ENCODE peak calls at places on chromosomes 3 and 15, in seven cellular contexts. M is colonic mucosa, X is Panc1, W is AG04450, I is AG09309, P is NB4, N is astrocyte of the spinal cord. V is an unnamed sample.

GRCh38 chr3:87305517-87305916 is 29.1 kb upstream of the POU1F1 start:
- DNase-seq in M (no peak), X (no peak), W (no peak), I (no peak), P (no peak), N (no peak), V (no peak)

GRCh38 chr3:31028766-31029165 is 134.3 kb upstream of the GADL1 start:
- DNase-seq in M (no peak), X (no peak), W (no peak), I (no peak), P (no peak), N (no peak), V (no peak)

GRCh38 chr15:58221591-58222241 is 83.5 kb downstream of the AQP9 start:
- DNase-seq in M (peak), X (no peak), W (no peak), I (no peak), P (peak), N (no peak), V (peak)

GRCh38 chr3:16373270-16373785 is 108.3 kb downstream of the OXNAD1 start:
- DNase-seq in M (no peak), X (no peak), W (no peak), I (no peak), P (no peak), N (no peak), V (no peak)

GRCh38 chr3:5466059-5466458 is 278.6 kb downstream of the EDEM1 start:
- DNase-seq in M (no peak), X (no peak), W (no peak), I (no peak), P (peak), N (no peak), V (no peak)

GRCh38 chr3:153172796-153173757 is 11.1 kb downstream of the RAP2B start:
- DNase-seq in M (no peak), X (no peak), W (no peak), I (no peak), P (no peak), N (peak), V (no peak)

GRCh38 chr3:120428904-120429303 is 21.9 kb downstream of the FSTL1 start:
- DNase-seq in M (no peak), X (no peak), W (no peak), I (no peak), P (no peak), N (no peak), V (no peak)

GRCh38 chr15:22979069-22979698 is 984 bp downstream of the CYFIP1 start:
- DNase-seq in M (peak), X (no peak), W (no peak), I (no peak), P (peak), N (peak), V (no peak)

GRCh38 chr3:138457863-138458735 is 23.7 kb downstream of the ESYT3 start:
- DNase-seq in M (no peak), X (no peak), W (no peak), I (no peak), P (no peak), N (no peak), V (no peak)

GRCh38 chr3:72836923-72837322 is 11.3 kb downstream of the SHQ1 start:
- DNase-seq in M (no peak), X (no peak), W (no peak), I (no peak), P (no peak), N (peak), V (no peak)

GRCh38 chr3:88033806-88034205 is 25.0 kb downstream of the CGGBP1 start:
- DNase-seq in M (no peak), X (no peak), W (no peak), I (no peak), P (no peak), N (no peak), V (no peak)

GRCh38 chr3:62562596-62562995 is 189.2 kb upstream of the FEZF2 start:
- DNase-seq in M (no peak), X (no peak), W (no peak), I (no peak), P (no peak), N (no peak), V (peak)

GRCh38 chr3:156443079-156443478 is 111.8 kb downstream of the SSR3 start:
- DNase-seq in M (no peak), X (no peak), W (no peak), I (no peak), P (no peak), N (no peak), V (no peak)

GRCh38 chr3:14555835-14556234 is 15.7 kb upstream of the GRIP2 start:
- DNase-seq in M (peak), X (no peak), W (no peak), I (no peak), P (no peak), N (no peak), V (no peak)

GRCh38 chr3:29275309-29275708 is 5.6 kb upstream of the RBMS3 start:
- DNase-seq in M (no peak), X (no peak), W (no peak), I (peak), P (no peak), N (peak), V (peak)

GRCh38 chr3:152738656-152739055 is 96.3 kb upstream of the P2RY1 start:
- DNase-seq in M (no peak), X (no peak), W (no peak), I (no peak), P (no peak), N (peak), V (no peak)

GRCh38 chr15:31352911-31353811 is 26.5 kb downstream of the KLF13 start:
- DNase-seq in M (no peak), X (no peak), W (peak), I (peak), P (peak), N (peak), V (peak)

GRCh38 chr3:170724599-170724998 is 138.7 kb upstream of the SLC7A14 start:
- DNase-seq in M (peak), X (no peak), W (no peak), I (peak), P (peak), N (peak), V (peak)

GRCh38 chr15:81092559-81092902 is 41.5 kb upstream of the CFAP161 start:
- DNase-seq in M (no peak), X (no peak), W (no peak), I (no peak), P (peak), N (no peak), V (no peak)

GRCh38 chr15:69305204-69305931 is 6.7 kb downstream of the PAQR5 start:
- DNase-seq in M (peak), X (peak), W (peak), I (peak), P (peak), N (peak), V (peak)

GRCh38 chr3:55173504-55173903 is 245.6 kb upstream of the LRTM1 start:
- DNase-seq in M (no peak), X (no peak), W (no peak), I (no peak), P (no peak), N (no peak), V (peak)

GRCh38 chr15:67776600-67776999 is 48.7 kb upstream of the SKOR1 start:
- DNase-seq in M (no peak), X (no peak), W (no peak), I (no peak), P (no peak), N (no peak), V (peak)

GRCh38 chr3:78337801-78338211 is 1297.9 kb downstream of the ROBO2 start:
- DNase-seq in M (no peak), X (no peak), W (no peak), I (peak), P (no peak), N (no peak), V (peak)

GRCh38 chr3:44906997-44907396 is 32.6 kb downstream of the TGM4 start:
- DNase-seq in M (no peak), X (no peak), W (no peak), I (no peak), P (no peak), N (no peak), V (peak)

GRCh38 chr3:122343654-122344053 is 18.6 kb downstream of the CSTA start:
- DNase-seq in M (no peak), X (no peak), W (no peak), I (no peak), P (no peak), N (no peak), V (no peak)

GRCh38 chr15:90902996-90903732 is at the start of gene MAN2A2:
- DNase-seq in M (peak), X (no peak), W (no peak), I (no peak), P (peak), N (peak), V (peak)

GRCh38 chr3:52246728-52247454 is 1.3 kb downstream of the PPM1M start:
- DNase-seq in M (no peak), X (no peak), W (no peak), I (no peak), P (peak), N (no peak), V (no peak)

GRCh38 chr15:100245496-100245838 is 96.3 kb downstream of the ADAMTS17 start:
- DNase-seq in M (no peak), X (no peak), W (no peak), I (no peak), P (peak), N (no peak), V (no peak)

GRCh38 chr3:102478160-102478559 is 43.3 kb downstream of the ZPLD1 start:
- DNase-seq in M (no peak), X (no peak), W (no peak), I (no peak), P (no peak), N (no peak), V (no peak)

GRCh38 chr3:157336252-157337009 is 100.2 kb upstream of the PTX3 start:
- DNase-seq in M (no peak), X (no peak), W (no peak), I (no peak), P (no peak), N (no peak), V (no peak)

GRCh38 chr3:116260491-116260890 is 184.8 kb downstream of the LSAMP start:
- DNase-seq in M (no peak), X (no peak), W (no peak), I (no peak), P (no peak), N (no peak), V (no peak)

GRCh38 chr3:51389423-51390183 is 1.5 kb upstream of the RBM15B start:
- DNase-seq in M (peak), X (peak), W (no peak), I (no peak), P (peak), N (peak), V (peak)

GRCh38 chr15:36449084-36449661 is 130.3 kb upstream of the CDIN1 start:
- DNase-seq in M (no peak), X (no peak), W (no peak), I (no peak), P (no peak), N (peak), V (peak)

DNA sequence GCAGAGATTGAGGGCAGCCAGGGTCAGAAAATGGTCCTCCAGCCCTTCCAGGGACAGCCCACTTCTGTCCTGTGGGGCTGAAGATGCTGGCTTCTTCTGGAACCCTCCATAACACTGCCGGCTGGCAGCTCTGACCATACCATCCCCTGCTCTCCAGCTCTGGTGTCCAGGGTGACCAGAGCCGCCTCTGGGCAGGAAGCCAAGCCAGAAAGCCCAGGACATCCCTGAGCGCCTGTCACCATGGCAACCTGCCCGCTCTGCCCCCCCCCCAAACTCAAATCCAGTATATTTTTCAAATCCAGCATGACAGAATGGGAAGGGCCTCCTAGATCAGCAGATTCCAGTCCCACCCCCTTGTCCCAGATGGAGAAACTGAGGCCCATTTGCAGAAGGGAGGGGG is 420 bp upstream of the TMIE start:
- DNase-seq in M (no peak), X (no peak), W (no peak), I (no peak), P (no peak), N (no peak), V (no peak)
- H3K4me3 ChIP-seq in M (no peak), X (no peak), W (no peak), I (no peak), P (no peak), N (no peak), V (no peak)

GRCh38 chr15:92893200-92893599 is 6.9 kb upstream of the CHD2 start:
- DNase-seq in M (no peak), X (no peak), W (no peak), I (no peak), P (no peak), N (no peak), V (no peak)
- TF ChIP-seq CTCF in M (no peak), X (no peak), W (no peak), I (no peak), P (no peak), N (no peak), V (no peak)

GRCh38 chr3:32105291-32106131 is 909 bp upstream of the GPD1L start:
- DNase-seq in M (peak), X (no peak), W (no peak), I (no peak), P (no peak), N (peak), V (no peak)
- H3K4me3 ChIP-seq in M (peak), X (peak), W (no peak), I (no peak), P (no peak), N (no peak), V (peak)

GRCh38 chr3:185824051-185824466 is 783 bp downstream of the IGF2BP2 start:
- DNase-seq in M (peak), X (no peak), W (no peak), I (no peak), P (peak), N (no peak), V (no peak)

GRCh38 chr3:185825639-185826481 is 1.0 kb upstream of the IGF2BP2 start:
- DNase-seq in M (peak), X (no peak), W (no peak), I (no peak), P (peak), N (no peak), V (peak)

GRCh38 chr3:185825379-185825638 is 467 bp upstream of the IGF2BP2 start:
- DNase-seq in M (no peak), X (no peak), W (no peak), I (no peak), P (no peak), N (no peak), V (no peak)

GRCh38 chr3:185823280-185824044 is 1.4 kb downstream of the IGF2BP2 start:
- DNase-seq in M (peak), X (no peak), W (no peak), I (no peak), P (peak), N (no peak), V (no peak)

DNA sequence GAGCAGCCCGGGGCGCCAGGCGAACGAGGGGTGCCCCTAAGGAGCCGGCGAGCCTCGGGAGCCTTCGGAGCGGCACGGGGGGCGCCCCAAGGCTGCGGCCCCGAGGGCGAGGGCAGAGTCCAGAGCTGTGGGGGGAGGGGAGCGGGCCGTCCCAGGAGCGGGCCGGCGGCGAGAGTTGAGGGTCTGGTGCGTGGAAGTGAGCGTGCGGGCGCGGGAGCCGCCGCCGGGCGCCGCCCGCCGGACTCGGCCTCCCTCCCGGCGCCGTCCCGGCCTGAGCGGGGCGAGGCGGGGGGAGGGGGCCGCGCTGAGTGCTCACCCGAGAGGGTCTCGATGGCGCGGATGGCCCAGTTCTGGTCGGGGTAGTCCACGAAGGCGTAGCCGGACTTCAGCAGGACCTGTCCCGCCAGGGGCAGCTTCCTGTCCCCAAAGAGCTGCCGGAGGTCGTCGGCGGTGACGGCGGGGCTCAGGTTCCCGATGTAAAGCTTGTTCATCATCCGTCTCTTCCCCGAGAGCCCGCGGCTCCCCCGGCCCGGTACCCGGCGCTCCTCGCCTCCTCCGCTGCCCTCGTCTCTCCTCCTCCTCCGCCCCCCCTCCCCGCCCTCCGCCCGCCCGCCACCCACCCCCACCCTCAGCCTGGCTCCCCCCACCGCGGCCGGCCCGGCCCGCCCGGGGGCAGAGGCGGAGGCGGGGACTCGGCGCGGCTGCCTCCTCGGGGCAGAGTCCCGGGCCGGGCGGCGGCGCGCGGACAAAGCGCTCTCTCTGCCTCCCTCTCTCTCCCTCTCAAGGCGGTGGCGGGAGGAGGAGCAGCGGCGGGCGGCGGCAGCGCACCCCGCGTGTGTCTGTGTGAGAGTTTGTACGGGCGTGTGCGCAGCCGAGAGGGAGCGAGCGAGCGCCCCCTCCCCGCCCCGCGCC is at the start of gene IGF2BP2:
- DNase-seq in M (peak), X (no peak), W (peak), I (no peak), P (peak), N (peak), V (peak)
- TF ChIP-seq CTCF in M (no peak), X (peak), W (no peak), I (no peak), P (no peak), N (peak), V (no peak)

DNA sequence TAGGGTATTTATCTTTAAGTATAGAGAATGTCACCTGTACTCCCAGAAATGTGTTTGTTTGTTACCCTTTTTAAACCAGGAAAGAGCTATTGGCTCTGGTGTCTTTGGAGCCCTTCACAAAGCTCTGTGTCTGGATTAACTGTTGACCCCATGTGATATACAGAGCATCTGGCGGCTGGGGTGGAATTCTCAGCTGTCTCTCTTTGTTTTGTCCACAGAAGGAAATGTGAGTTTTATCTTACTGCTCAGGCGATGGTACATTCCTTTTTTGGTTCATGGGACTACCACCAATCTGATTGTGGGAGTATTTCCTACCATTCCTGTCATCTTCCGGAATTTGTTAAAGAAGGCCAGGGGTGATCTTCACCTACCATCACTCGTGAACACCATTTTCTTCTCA is 120.3 kb downstream of the AKAP13 start:
- DNase-seq in M (no peak), X (no peak), W (no peak), I (no peak), P (no peak), N (no peak), V (no peak)
- H3K4me3 ChIP-seq in M (no peak), X (no peak), W (no peak), I (no peak), P (no peak), N (no peak), V (no peak)

GRCh38 chr15:50128266-50128665 is 9.2 kb upstream of the ATP8B4 start:
- DNase-seq in M (peak), X (no peak), W (no peak), I (no peak), P (peak), N (no peak), V (no peak)
- TF ChIP-seq CTCF in M (no peak), X (no peak), W (no peak), I (no peak), P (peak), N (peak), V (no peak)

GRCh38 chr15:73392025-73392424 is 23.3 kb upstream of the HCN4 start:
- DNase-seq in M (no peak), X (no peak), W (no peak), I (no peak), P (no peak), N (no peak), V (no peak)

GRCh38 chr15:73391128-73391864 is 22.5 kb upstream of the HCN4 start:
- DNase-seq in M (no peak), X (no peak), W (no peak), I (no peak), P (no peak), N (no peak), V (no peak)

GRCh38 chr15:73399163-73399562 is 30.4 kb upstream of the HCN4 start:
- DNase-seq in M (no peak), X (no peak), W (no peak), I (no peak), P (no peak), N (no peak), V (no peak)

GRCh38 chr15:73397461-73397860 is 28.7 kb upstream of the HCN4 start:
- DNase-seq in M (no peak), X (no peak), W (no peak), I (no peak), P (no peak), N (no peak), V (no peak)

GRCh38 chr15:73394782-73395181 is 26.0 kb upstream of the HCN4 start:
- DNase-seq in M (no peak), X (no peak), W (no peak), I (no peak), P (no peak), N (no peak), V (no peak)
- H3K4me3 ChIP-seq in M (no peak), X (no peak), W (no peak), I (no peak), P (no peak), N (no peak), V (no peak)